ENCODE peak calls at places on chromosomes 6 and 20, in four cellular contexts. D is stomach; Z is CD4-positive, alpha-beta memory T cell; P is T follicular helper cell. M is an unnamed sample.

GRCh38 chr20:43915209-43916072 is 789 bp downstream of the TOX2 start:
- DNase-seq in D (no peak), Z (peak; percentile 30), P (no peak), M (no peak)

GRCh38 chr6:37587776-37588744 is 88.4 kb upstream of the CCDC167 start:
- DNase-seq in P (no peak), D (no peak), Z (no peak), M (no peak)

GRCh38 chr6:87341899-87342298 is 2.7 kb upstream of the C6orf163 start:
- DNase-seq in Z (no peak), D (no peak), P (no peak), M (no peak)

GRCh38 chr20:8693709-8694108 is 375.2 kb upstream of the PLCB4 start:
- DNase-seq in P (no peak), Z (no peak), D (no peak), M (no peak)

GRCh38 chr6:41675176-41675767 is 37.0 kb downstream of the MDFI start:
- DNase-seq in P (no peak), D (no peak), Z (no peak), M (no peak)

GRCh38 chr20:45592574-45593189 is 13.6 kb upstream of the WFDC8 start:
- DNase-seq in P (no peak), Z (peak; percentile 20), D (no peak), M (peak; percentile 12)

GRCh38 chr6:56570434-56571359 is 72.0 kb downstream of the DST start:
- DNase-seq in Z (no peak), P (no peak), D (no peak), M (peak; percentile 34)

GRCh38 chr20:51579137-51579536 is 36.6 kb upstream of the NFATC2 start:
- DNase-seq in P (no peak), D (no peak), Z (no peak), M (no peak)

GRCh38 chr6:148272084-148272483 is 70.6 kb upstream of the SASH1 start:
- DNase-seq in D (no peak), P (no peak), Z (no peak), M (no peak)

GRCh38 chr20:17511401-17511800 is 19.8 kb downstream of the BFSP1 start:
- DNase-seq in Z (no peak), D (no peak), P (no peak), M (no peak)

GRCh38 chr6:24614648-24615047 is 31.3 kb downstream of the KIAA0319 start:
- DNase-seq in D (no peak), P (no peak), Z (no peak), M (no peak)

GRCh38 chr6:72616406-72617015 is 5.4 kb upstream of the KCNQ5 start:
- DNase-seq in P (no peak), Z (peak; percentile 19), D (no peak), M (no peak)

M was measured in NCI-H2029.